ENCODE peak calls at places on chromosome 1, in nine cellular contexts. One of them, this sample, is unnamed. For H3K9me3, the result is how much of the 10 kb centered on the place peaks cover.

GRCh38 chr1:17441265-17441992 is 2.0 kb upstream of the RCC2 start:
- DNase-seq in right lobe of liver: no peak
- DNase-seq in IMR-90: peak
- DNase-seq in ovary: no peak
- DNase-seq in Peyer's patch: no peak
- DNase-seq in A549: no peak
- DNase-seq in uterus: no peak
- DNase-seq in spleen: no peak
- DNase-seq in transverse colon: no peak
- DNase-seq in this sample: no peak

GRCh38 chr1:228555074-228555989 is 68.2 kb downstream of the RNF187 start:
- DNase-seq in right lobe of liver: no peak
- DNase-seq in IMR-90: no peak
- DNase-seq in ovary: peak
- DNase-seq in Peyer's patch: peak
- DNase-seq in A549: no peak
- DNase-seq in uterus: no peak
- DNase-seq in spleen: peak
- DNase-seq in transverse colon: no peak
- DNase-seq in this sample: no peak

GRCh38 chr1:10225573-10225972 is 15.2 kb downstream of the KIF1B start:
- DNase-seq in right lobe of liver: no peak
- DNase-seq in IMR-90: peak
- DNase-seq in ovary: no peak
- DNase-seq in Peyer's patch: no peak
- DNase-seq in A549: no peak
- DNase-seq in uterus: no peak
- DNase-seq in spleen: no peak
- DNase-seq in transverse colon: no peak
- DNase-seq in this sample: no peak

GRCh38 chr1:90881034-90881433 is 140.8 kb downstream of the ZNF644 start:
- DNase-seq in right lobe of liver: no peak
- DNase-seq in IMR-90: no peak
- DNase-seq in ovary: no peak
- DNase-seq in Peyer's patch: no peak
- DNase-seq in A549: no peak
- DNase-seq in uterus: no peak
- DNase-seq in spleen: no peak
- DNase-seq in transverse colon: no peak
- DNase-seq in this sample: no peak

GRCh38 chr1:156200062-156200461 is 6.2 kb downstream of the SLC25A44 start:
- DNase-seq in right lobe of liver: no peak
- DNase-seq in IMR-90: no peak
- DNase-seq in ovary: no peak
- DNase-seq in Peyer's patch: no peak
- DNase-seq in A549: no peak
- DNase-seq in uterus: no peak
- DNase-seq in spleen: no peak
- DNase-seq in transverse colon: no peak
- DNase-seq in this sample: no peak

GRCh38 chr1:95311006-95311405 is 77.0 kb downstream of the RWDD3 start:
- DNase-seq in right lobe of liver: no peak
- DNase-seq in IMR-90: no peak
- DNase-seq in ovary: no peak
- DNase-seq in Peyer's patch: no peak
- DNase-seq in A549: no peak
- DNase-seq in uterus: no peak
- DNase-seq in spleen: no peak
- DNase-seq in transverse colon: no peak
- DNase-seq in this sample: no peak

GRCh38 chr1:43308635-43309580 is 8.1 kb downstream of the TIE1 start:
- DNase-seq in right lobe of liver: no peak
- DNase-seq in IMR-90: no peak
- DNase-seq in ovary: no peak
- DNase-seq in Peyer's patch: no peak
- DNase-seq in A549: no peak
- DNase-seq in uterus: no peak
- DNase-seq in spleen: peak
- DNase-seq in transverse colon: no peak
- DNase-seq in this sample: no peak

GRCh38 chr1:7646981-7647901 is 123.9 kb upstream of the VAMP3 start:
- DNase-seq in right lobe of liver: peak
- DNase-seq in IMR-90: peak
- DNase-seq in ovary: peak
- DNase-seq in Peyer's patch: peak
- DNase-seq in A549: peak
- DNase-seq in uterus: peak
- DNase-seq in spleen: peak
- DNase-seq in transverse colon: peak
- DNase-seq in this sample: peak

GRCh38 chr1:243819438-243819839 is 30.6 kb downstream of the AKT3 start:
- DNase-seq in right lobe of liver: no peak
- DNase-seq in IMR-90: no peak
- DNase-seq in ovary: no peak
- DNase-seq in Peyer's patch: no peak
- DNase-seq in A549: no peak
- DNase-seq in uterus: no peak
- DNase-seq in spleen: no peak
- DNase-seq in transverse colon: no peak
- DNase-seq in this sample: no peak

GRCh38 chr1:206930210-206930798 is 8.6 kb upstream of the FCMR start:
- DNase-seq in right lobe of liver: no peak
- DNase-seq in IMR-90: no peak
- DNase-seq in ovary: no peak
- DNase-seq in Peyer's patch: peak
- DNase-seq in A549: no peak
- DNase-seq in uterus: no peak
- DNase-seq in spleen: peak
- DNase-seq in transverse colon: no peak
- DNase-seq in this sample: no peak

GRCh38 chr1:173093721-173094450 is 43.1 kb upstream of the TNFSF18 start:
- DNase-seq in right lobe of liver: no peak
- DNase-seq in IMR-90: no peak
- DNase-seq in ovary: no peak
- DNase-seq in Peyer's patch: no peak
- DNase-seq in A549: no peak
- DNase-seq in uterus: no peak
- DNase-seq in spleen: no peak
- DNase-seq in transverse colon: no peak
- DNase-seq in this sample: no peak

DNA sequence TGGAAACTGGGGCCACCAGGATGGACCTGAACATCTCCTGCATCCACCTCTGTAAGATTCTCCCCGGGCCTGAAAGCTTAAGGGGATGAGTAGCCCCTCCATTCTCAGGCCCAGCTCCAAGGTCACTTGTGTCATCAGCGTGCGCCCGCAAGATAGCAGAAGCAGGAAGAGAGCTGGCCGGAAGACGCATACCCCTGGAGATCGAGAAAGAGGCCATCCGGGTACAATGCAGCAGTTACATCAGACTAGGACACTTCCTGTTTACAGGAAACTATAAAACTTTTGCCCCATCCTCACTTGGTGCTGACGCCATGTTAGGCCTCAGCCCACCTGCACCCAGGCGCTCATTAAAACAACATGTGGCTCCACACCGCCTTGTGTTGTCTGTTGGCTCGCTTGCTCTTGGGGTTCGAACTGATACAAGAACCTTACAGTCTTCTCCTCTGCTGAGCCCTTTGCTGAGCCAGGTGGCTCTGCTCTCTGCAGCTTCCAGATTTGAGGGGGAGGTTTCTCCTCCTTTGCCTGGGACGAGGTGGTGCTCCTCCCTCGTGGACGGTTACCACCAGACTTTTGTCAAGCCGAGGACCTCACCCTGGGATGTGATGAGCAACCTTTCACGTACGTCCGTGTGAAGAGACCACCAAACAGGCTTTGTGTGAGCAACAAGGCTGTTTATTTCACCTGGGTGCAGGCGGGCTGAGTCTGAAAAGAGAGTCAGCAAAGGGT is 277.5 kb upstream of the C1orf174 start:
- DNase-seq in right lobe of liver: no peak
- DNase-seq in IMR-90: no peak
- DNase-seq in ovary: no peak
- DNase-seq in Peyer's patch: no peak
- DNase-seq in A549: no peak
- DNase-seq in uterus: no peak
- DNase-seq in spleen: peak
- DNase-seq in transverse colon: no peak
- DNase-seq in this sample: no peak
- H3K9me3 ChIP-seq in right lobe of liver: under half
- H3K9me3 ChIP-seq in IMR-90: under half
- H3K9me3 ChIP-seq in ovary: under half
- H3K9me3 ChIP-seq in Peyer's patch: under half
- H3K9me3 ChIP-seq in A549: under half
- H3K9me3 ChIP-seq in uterus: under half
- H3K9me3 ChIP-seq in spleen: under half
- H3K9me3 ChIP-seq in transverse colon: under half
- H3K9me3 ChIP-seq in this sample: under half

GRCh38 chr1:96388421-96389310 is 332.9 kb upstream of the PTBP2 start:
- DNase-seq in right lobe of liver: no peak
- DNase-seq in IMR-90: peak
- DNase-seq in ovary: no peak
- DNase-seq in Peyer's patch: no peak
- DNase-seq in A549: no peak
- DNase-seq in uterus: no peak
- DNase-seq in spleen: no peak
- DNase-seq in transverse colon: no peak
- DNase-seq in this sample: no peak
- TF ChIP-seq POLR2A in right lobe of liver: no peak
- TF ChIP-seq POLR2A in IMR-90: no peak
- TF ChIP-seq POLR2A in ovary: no peak
- TF ChIP-seq POLR2A in Peyer's patch: no peak
- TF ChIP-seq POLR2A in A549: no peak
- TF ChIP-seq POLR2A in uterus: no peak
- TF ChIP-seq POLR2A in spleen: no peak
- TF ChIP-seq POLR2A in transverse colon: no peak
- TF ChIP-seq POLR2A in this sample: no peak

GRCh38 chr1:14608308-14608707 is 9.8 kb downstream of the KAZN start:
- DNase-seq in right lobe of liver: no peak
- DNase-seq in IMR-90: no peak
- DNase-seq in ovary: no peak
- DNase-seq in Peyer's patch: no peak
- DNase-seq in A549: no peak
- DNase-seq in uterus: no peak
- DNase-seq in spleen: no peak
- DNase-seq in transverse colon: no peak
- DNase-seq in this sample: no peak

GRCh38 chr1:14607295-14607694 is 8.8 kb downstream of the KAZN start:
- DNase-seq in right lobe of liver: no peak
- DNase-seq in IMR-90: no peak
- DNase-seq in ovary: no peak
- DNase-seq in Peyer's patch: no peak
- DNase-seq in A549: no peak
- DNase-seq in uterus: no peak
- DNase-seq in spleen: no peak
- DNase-seq in transverse colon: no peak
- DNase-seq in this sample: no peak

GRCh38 chr1:14604414-14604813 is 5.9 kb downstream of the KAZN start:
- DNase-seq in right lobe of liver: no peak
- DNase-seq in IMR-90: no peak
- DNase-seq in ovary: no peak
- DNase-seq in Peyer's patch: no peak
- DNase-seq in A549: no peak
- DNase-seq in uterus: no peak
- DNase-seq in spleen: no peak
- DNase-seq in transverse colon: no peak
- DNase-seq in this sample: no peak

GRCh38 chr1:14605945-14606344 is 7.5 kb downstream of the KAZN start:
- DNase-seq in right lobe of liver: no peak
- DNase-seq in IMR-90: no peak
- DNase-seq in ovary: no peak
- DNase-seq in Peyer's patch: no peak
- DNase-seq in A549: no peak
- DNase-seq in uterus: no peak
- DNase-seq in spleen: no peak
- DNase-seq in transverse colon: no peak
- DNase-seq in this sample: no peak

GRCh38 chr1:14606632-14607031 is 8.1 kb downstream of the KAZN start:
- DNase-seq in right lobe of liver: no peak
- DNase-seq in IMR-90: no peak
- DNase-seq in ovary: no peak
- DNase-seq in Peyer's patch: no peak
- DNase-seq in A549: no peak
- DNase-seq in uterus: no peak
- DNase-seq in spleen: no peak
- DNase-seq in transverse colon: no peak
- DNase-seq in this sample: no peak
- H3K9me3 ChIP-seq in right lobe of liver: under half
- H3K9me3 ChIP-seq in IMR-90: under half
- H3K9me3 ChIP-seq in ovary: under half
- H3K9me3 ChIP-seq in Peyer's patch: under half
- H3K9me3 ChIP-seq in A549: under half
- H3K9me3 ChIP-seq in uterus: under half
- H3K9me3 ChIP-seq in spleen: under half
- H3K9me3 ChIP-seq in transverse colon: under half
- H3K9me3 ChIP-seq in this sample: under half

GRCh38 chr1:232810856-232811255 is 5.6 kb downstream of the MAP10 start:
- DNase-seq in right lobe of liver: no peak
- DNase-seq in IMR-90: no peak
- DNase-seq in ovary: no peak
- DNase-seq in Peyer's patch: no peak
- DNase-seq in A549: no peak
- DNase-seq in uterus: no peak
- DNase-seq in spleen: no peak
- DNase-seq in transverse colon: no peak
- DNase-seq in this sample: no peak

GRCh38 chr1:232806071-232806510 is 875 bp downstream of the MAP10 start:
- DNase-seq in right lobe of liver: no peak
- DNase-seq in IMR-90: no peak
- DNase-seq in ovary: no peak
- DNase-seq in Peyer's patch: no peak
- DNase-seq in A549: no peak
- DNase-seq in uterus: no peak
- DNase-seq in spleen: no peak
- DNase-seq in transverse colon: no peak
- DNase-seq in this sample: no peak

DNA sequence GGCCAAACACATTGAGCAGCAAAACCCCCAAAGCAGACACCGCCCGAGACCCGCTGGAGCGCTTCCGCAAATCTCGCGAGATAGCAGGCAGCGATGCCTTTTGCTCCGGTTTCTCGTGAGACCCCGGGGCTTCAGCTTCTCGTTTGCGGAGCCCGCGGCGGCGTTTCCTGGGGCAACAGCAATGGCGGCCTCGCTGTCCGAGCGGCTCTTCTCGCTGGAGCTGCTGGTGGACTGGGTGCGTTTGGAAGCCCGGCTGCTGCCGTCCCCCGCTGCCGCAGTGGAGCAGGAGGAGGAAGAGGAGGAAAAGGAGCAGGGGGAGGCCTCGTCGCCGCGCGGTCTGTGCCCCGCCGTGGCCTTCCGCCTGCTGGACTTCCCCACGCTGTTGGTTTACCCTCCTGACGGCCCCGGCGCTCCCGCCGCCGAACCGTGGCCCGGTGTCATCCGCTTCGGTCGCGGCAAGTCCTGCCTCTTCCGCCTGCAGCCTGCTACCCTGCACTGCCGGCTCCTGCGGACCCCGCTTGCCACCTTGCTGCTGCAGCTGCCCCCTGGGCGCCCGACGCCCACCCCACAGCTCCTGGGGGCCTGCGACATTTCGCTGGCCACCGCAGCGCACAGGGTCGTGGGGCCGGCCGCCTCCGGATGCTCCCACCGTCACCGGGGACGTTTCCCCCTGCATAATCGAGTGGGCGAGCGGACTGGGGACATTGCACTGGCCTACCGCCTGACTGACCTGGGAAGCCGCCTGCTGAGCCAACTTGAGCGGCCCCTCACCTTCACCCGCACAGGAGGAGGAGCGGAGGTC is at the start of gene MAP10:
- DNase-seq in right lobe of liver: peak
- DNase-seq in IMR-90: peak
- DNase-seq in ovary: peak
- DNase-seq in Peyer's patch: peak
- DNase-seq in A549: peak
- DNase-seq in uterus: peak
- DNase-seq in spleen: peak
- DNase-seq in transverse colon: peak
- DNase-seq in this sample: peak
- TF ChIP-seq POLR2A in right lobe of liver: peak
- TF ChIP-seq POLR2A in IMR-90: no peak
- TF ChIP-seq POLR2A in ovary: no peak
- TF ChIP-seq POLR2A in Peyer's patch: peak
- TF ChIP-seq POLR2A in A549: peak
- TF ChIP-seq POLR2A in uterus: peak
- TF ChIP-seq POLR2A in spleen: no peak
- TF ChIP-seq POLR2A in transverse colon: peak
- TF ChIP-seq POLR2A in this sample: peak

This sample was measured in body of pancreas.